ENCODE peak calls at places on chromosomes 6 and 20, in four cellular contexts. E is adrenal gland, P is nephron progenitor cell, K is endothelial cell. R is an unnamed sample.

GRCh38 chr6:34679552-34680255 is 16.9 kb downstream of the ILRUN start:
- DNase-seq in K (no peak), P (no peak), E (no peak), R (no peak)

GRCh38 chr6:78768242-78768641 is 99.1 kb upstream of the IRAK1BP1 start:
- DNase-seq in K (no peak), E (no peak), P (no peak), R (no peak)

GRCh38 chr6:25026723-25027122 is 91.0 kb upstream of the RIPOR2 start:
- DNase-seq in P (no peak), K (no peak), E (no peak), R (no peak)

GRCh38 chr20:45407067-45407745 is 883 bp upstream of the DBNDD2 start:
- DNase-seq in P (peak; percentile 48), E (peak; percentile 61), K (peak; percentile 30), R (peak; percentile 40)

GRCh38 chr6:24718449-24719124 is 367 bp downstream of the C6orf62 start:
- DNase-seq in E (no peak), K (no peak), P (no peak), R (no peak)

GRCh38 chr6:88814909-88815308 is 148.5 kb downstream of the RNGTT start:
- DNase-seq in E (peak; percentile 20), K (no peak), P (no peak), R (no peak)

GRCh38 chr6:17022604-17023003 is 79.2 kb upstream of the STMND1 start:
- DNase-seq in P (no peak), E (no peak), K (no peak), R (no peak)

GRCh38 chr20:44479643-44480042 is 4.0 kb downstream of the TTPAL start:
- DNase-seq in K (no peak), P (no peak), E (no peak), R (no peak)

GRCh38 chr6:20946037-20946436 is 411.8 kb downstream of the CDKAL1 start:
- DNase-seq in K (no peak), P (no peak), E (no peak), R (no peak)

GRCh38 chr20:31570021-31570463 is 35.0 kb upstream of the ID1 start:
- DNase-seq in P (no peak), E (no peak), K (no peak), R (no peak)

GRCh38 chr20:31572042-31572700 is 32.9 kb upstream of the ID1 start:
- DNase-seq in E (no peak), K (no peak), P (no peak), R (no peak)

GRCh38 chr20:31573555-31574295 is 31.4 kb upstream of the ID1 start:
- DNase-seq in E (no peak), P (no peak), K (no peak), R (no peak)

GRCh38 chr20:31570735-31571617 is 34.1 kb upstream of the ID1 start:
- DNase-seq in K (no peak), P (no peak), E (no peak), R (no peak)

DNA sequence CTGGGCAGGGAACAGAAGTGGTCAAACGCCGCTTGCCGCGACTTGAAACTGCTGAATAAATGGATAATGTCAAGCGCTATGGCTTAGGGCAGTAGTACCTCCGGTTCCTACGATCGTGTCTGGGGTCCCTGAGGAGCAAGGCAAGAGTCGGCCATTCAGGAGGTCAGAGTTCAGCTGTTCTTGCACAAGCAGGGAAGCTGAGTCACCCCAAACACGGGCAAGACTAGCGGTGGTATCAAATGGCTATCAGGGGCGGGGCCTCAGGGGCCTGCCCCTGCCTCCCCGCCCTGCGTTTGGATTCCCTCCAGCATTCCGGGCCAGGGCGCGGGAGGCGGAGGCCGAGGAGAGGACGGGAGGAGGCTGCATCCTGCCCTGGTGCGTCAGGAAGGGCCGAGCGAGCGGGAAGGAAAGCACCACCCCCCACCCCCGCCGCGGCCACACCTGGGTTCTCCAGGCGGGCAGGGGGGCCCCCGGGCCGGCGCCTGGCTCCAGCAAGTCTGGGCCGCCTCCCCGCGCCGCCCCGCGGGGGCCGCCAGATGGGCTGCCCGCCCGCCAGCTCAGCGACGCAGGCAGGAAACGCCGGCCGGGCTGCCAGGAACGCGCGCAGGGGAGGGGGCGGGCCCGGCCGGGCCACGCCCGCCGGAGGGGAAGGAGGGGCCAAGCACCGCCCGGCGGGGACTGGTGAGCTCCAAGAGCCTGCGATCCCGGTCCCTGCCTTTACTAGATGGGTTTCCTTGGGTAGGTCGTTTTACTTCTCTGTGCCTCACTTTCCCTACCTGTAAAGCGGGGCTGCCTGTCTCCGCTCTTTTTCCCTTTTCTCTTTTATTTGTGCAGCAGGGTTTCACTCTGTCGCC is 32.2 kb upstream of the ID1 start:
- DNase-seq in P (peak; percentile 90), E (peak; percentile 98), K (peak; percentile 96), R (peak; percentile 99)
- TF ChIP-seq CTCF in P (no peak), E (no peak), K (no peak), R (peak; percentile 28)

GRCh38 chr6:160520043-160520904 is 143.8 kb downstream of the LPA start:
- DNase-seq in K (peak; percentile 87), P (peak; percentile 89), E (peak; percentile 80), R (peak; percentile 85)
- TF ChIP-seq CTCF in K (peak; percentile 51), P (no peak), E (peak; percentile 26), R (peak; percentile 36)

GRCh38 chr20:14445310-14445709 is 107.9 kb upstream of the FLRT3 start:
- DNase-seq in P (no peak), E (no peak), K (no peak), R (no peak)

GRCh38 chr20:14445902-14446301 is 108.5 kb upstream of the FLRT3 start:
- DNase-seq in K (no peak), P (no peak), E (no peak), R (no peak)

GRCh38 chr20:14444106-14444505 is 106.7 kb upstream of the FLRT3 start:
- DNase-seq in K (no peak), P (no peak), E (no peak), R (no peak)

GRCh38 chr20:14446446-14446845 is 109.0 kb upstream of the FLRT3 start:
- DNase-seq in P (no peak), K (no peak), E (no peak), R (no peak)

DNA sequence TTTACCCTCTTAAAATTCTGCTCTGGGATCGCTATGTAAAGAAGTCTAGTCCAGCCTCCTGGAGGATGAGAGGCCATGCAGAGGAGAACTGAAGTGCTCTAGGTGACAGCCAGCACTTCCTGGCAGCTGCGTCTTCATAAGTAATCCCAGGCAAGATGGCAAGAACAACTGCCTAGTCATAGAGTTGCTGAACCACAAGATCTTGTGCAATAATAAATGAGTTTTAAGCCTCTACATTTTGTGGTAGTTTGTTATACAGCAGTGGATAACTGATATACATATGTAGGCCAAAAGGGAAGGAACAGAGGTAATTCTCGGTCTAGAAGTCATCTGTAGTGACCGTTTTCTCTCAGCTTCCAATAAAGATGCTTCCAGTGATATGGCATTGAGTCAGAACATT is 103.8 kb upstream of the FLRT3 start:
- DNase-seq in K (no peak), E (no peak), P (no peak), R (no peak)
- TF ChIP-seq CTCF in K (no peak), E (no peak), P (no peak), R (no peak)

GRCh38 chr6:140245641-140246040 is 871.2 kb upstream of the CITED2 start:
- DNase-seq in E (no peak), K (no peak), P (no peak), R (no peak)
- TF ChIP-seq CTCF in E (no peak), K (no peak), P (no peak), R (no peak)

GRCh38 chr6:85455627-85456026 is 5.7 kb downstream of the NT5E start:
- DNase-seq in E (no peak), K (no peak), P (no peak), R (no peak)
- TF ChIP-seq CTCF in E (no peak), K (no peak), P (no peak), R (no peak)

GRCh38 chr6:84428300-84428907 is 201.0 kb upstream of the CEP162 start:
- DNase-seq in E (peak; percentile 17), K (peak; percentile 63), P (peak; percentile 66), R (peak; percentile 63)
- TF ChIP-seq CTCF in E (peak; percentile 53), K (peak; percentile 87), P (peak; percentile 84), R (peak; percentile 68)

DNA sequence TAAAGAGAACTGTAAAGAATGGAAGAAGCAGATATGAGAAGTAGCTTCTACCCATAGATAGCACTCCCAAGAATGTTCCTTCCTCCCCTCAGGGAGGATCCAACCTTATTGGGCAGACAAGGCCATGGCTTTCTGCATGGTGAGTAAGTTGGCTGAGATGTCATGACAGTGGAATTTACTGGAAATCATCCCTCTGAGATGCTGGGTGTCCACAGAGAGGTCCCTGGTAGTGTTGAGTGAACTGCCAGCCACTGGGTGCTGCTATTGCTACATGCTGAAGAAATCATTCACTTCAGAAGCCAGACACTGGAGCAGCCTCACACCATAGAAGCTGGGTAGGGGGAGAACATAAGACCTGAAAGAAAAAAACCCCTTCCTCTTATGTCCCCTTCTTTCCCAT is 46.4 kb upstream of the FERMT1 start:
- DNase-seq in E (peak; percentile 19), K (no peak), P (no peak), R (no peak)
- TF ChIP-seq CTCF in E (no peak), K (no peak), P (no peak), R (no peak)